ENCODE peak calls at places on chromosomes 13 and 19, in ten cellular contexts. Z, T, M, Y, G, R, V, F, S and U are unnamed samples.
A peak's percentile ranks its signal among the peaks of the same experiment; 100 is the strongest.

GRCh38 chr13:110499621-110500281 is 61.8 kb downstream of the RAB20 start:
- DNase-seq in Z (no peak), T (no peak), M (no peak), Y (no peak), G (no peak), R (no peak), V (no peak), F (no peak), S (no peak), U (no peak)

GRCh38 chr19:44850641-44851109 is 4.6 kb downstream of the NECTIN2 start:
- DNase-seq in Z (peak; percentile 62), T (no peak), M (no peak), Y (no peak), G (no peak), R (no peak), V (peak; percentile 66), F (no peak), S (no peak), U (no peak)

GRCh38 chr19:52176574-52176973 is 5.2 kb upstream of the ZNF836 start:
- DNase-seq in Z (peak; percentile 53), T (no peak), M (no peak), Y (no peak), G (no peak), R (no peak), V (no peak), F (no peak), S (no peak), U (no peak)

GRCh38 chr19:48854103-48854502 is 14.3 kb downstream of the PLEKHA4 start:
- DNase-seq in Z (no peak), T (no peak), M (no peak), Y (no peak), G (no peak), R (no peak), V (no peak), F (no peak), S (no peak), U (no peak)

GRCh38 chr13:98869408-98870090 is 108.3 kb downstream of the DOCK9 start:
- DNase-seq in Z (peak; percentile 29), T (no peak), M (no peak), Y (no peak), G (no peak), R (no peak), V (no peak), F (no peak), S (no peak), U (no peak)

GRCh38 chr19:2533686-2534085 is 57.8 kb downstream of the GADD45B start:
- DNase-seq in Z (no peak), T (no peak), M (no peak), Y (no peak), G (no peak), R (no peak), V (no peak), F (no peak), S (no peak), U (no peak)

GRCh38 chr19:1453525-1454371 is 3.8 kb downstream of the APC2 start:
- DNase-seq in Z (no peak), T (no peak), M (no peak), Y (no peak), G (no peak), R (no peak), V (no peak), F (no peak), S (no peak), U (no peak)

GRCh38 chr13:114128624-114129522 is 3.5 kb downstream of the RASA3 start:
- DNase-seq in Z (peak; percentile 67), T (no peak), M (no peak), Y (peak; percentile 81), G (no peak), R (no peak), V (peak; percentile 87), F (peak; percentile 79), S (peak; percentile 93), U (peak; percentile 90)

GRCh38 chr19:48842744-48843162 is 6.5 kb upstream of the HSD17B14 start:
- DNase-seq in Z (no peak), T (no peak), M (peak; percentile 75), Y (no peak), G (no peak), R (no peak), V (no peak), F (peak; percentile 34), S (no peak), U (no peak)

GRCh38 chr13:60733933-60734332 is 336.9 kb downstream of the TDRD3 start:
- DNase-seq in Z (no peak), T (no peak), M (no peak), Y (no peak), G (no peak), R (no peak), V (no peak), F (no peak), S (no peak), U (no peak)

GRCh38 chr13:76667551-76667950 is 218.7 kb downstream of the KCTD12 start:
- DNase-seq in Z (no peak), T (no peak), M (no peak), Y (no peak), G (no peak), R (no peak), V (no peak), F (no peak), S (no peak), U (no peak)

GRCh38 chr19:14101003-14101545 is 10.5 kb upstream of the SAMD1 start:
- DNase-seq in Z (no peak), T (no peak), M (no peak), Y (no peak), G (no peak), R (no peak), V (no peak), F (no peak), S (no peak), U (no peak)

GRCh38 chr19:13006431-13007281 is 11.4 kb downstream of the NFIX start:
- DNase-seq in Z (peak; percentile 54), T (no peak), M (no peak), Y (no peak), G (no peak), R (no peak), V (peak; percentile 88), F (no peak), S (no peak), U (peak; percentile 75)

GRCh38 chr19:38557205-38557799 is 60.5 kb downstream of the MAP4K1 start:
- DNase-seq in Z (peak; percentile 29), T (no peak), M (no peak), Y (peak; percentile 85), G (no peak), R (no peak), V (no peak), F (peak; percentile 63), S (no peak), U (no peak)

GRCh38 chr13:44574466-44574855 is 1.7 kb downstream of the TSC22D1 start:
- DNase-seq in Z (no peak), T (no peak), M (no peak), Y (no peak), G (no peak), R (no peak), V (no peak), F (no peak), S (no peak), U (no peak)

DNA sequence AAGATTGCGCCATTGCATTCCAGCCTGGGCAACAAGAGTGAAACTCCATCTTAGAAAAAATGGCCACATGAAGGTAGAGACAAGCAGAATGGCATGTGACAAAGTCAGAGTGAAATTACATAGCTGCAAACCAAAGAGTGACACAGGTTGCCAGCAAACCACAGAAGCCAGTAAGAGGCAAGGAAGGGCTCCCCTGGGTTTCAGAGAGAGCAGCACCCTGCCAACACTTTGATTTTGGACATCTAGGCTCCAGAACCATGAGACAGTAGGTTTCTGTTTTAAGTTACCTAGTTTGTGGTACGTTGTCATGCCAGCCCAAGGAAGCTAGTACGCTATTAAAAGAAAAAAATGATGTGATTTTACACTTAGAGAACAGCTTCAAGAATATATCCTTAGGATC is 1.9 kb downstream of the NLRP4 start:
- DNase-seq in Z (no peak), T (no peak), M (no peak), Y (peak; percentile 31), G (no peak), R (no peak), V (no peak), F (no peak), S (no peak), U (no peak)
- TF ChIP-seq POLR2A in Z (no peak), T (no peak), M (no peak), Y (no peak), G (no peak), R (no peak), V (no peak), F (no peak), S (no peak), U (no peak)

DNA sequence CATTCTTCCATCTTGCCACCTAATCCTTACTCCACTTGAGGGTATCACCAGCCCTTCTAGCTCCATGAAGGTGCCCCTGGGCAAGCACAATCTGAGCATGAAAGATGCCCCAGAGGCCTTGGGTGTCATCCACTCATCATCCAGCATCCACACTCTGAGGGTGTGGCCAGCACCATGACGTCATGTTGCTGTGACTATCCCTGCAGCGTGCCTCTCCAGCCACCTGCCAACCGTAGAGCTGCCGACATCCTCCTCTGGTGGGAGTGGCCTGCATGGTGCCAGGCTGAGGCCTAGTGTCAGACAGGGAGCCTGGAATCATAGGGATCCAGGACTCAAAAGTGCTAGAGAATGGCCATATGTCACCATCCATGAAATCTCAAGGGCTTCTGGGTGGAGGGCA is 3.1 kb upstream of the KLK3 start:
- DNase-seq in Z (no peak), T (no peak), M (no peak), Y (no peak), G (no peak), R (no peak), V (no peak), F (no peak), S (no peak), U (no peak)
- TF ChIP-seq POLR2AphosphoS5 in Z (no peak), T (no peak), M (no peak), Y (no peak), G (no peak), R (no peak), V (no peak), F (no peak), S (no peak), U (no peak)

GRCh38 chr19:55940306-55940705 is 7.3 kb upstream of the NLRP8 start:
- DNase-seq in Z (no peak), T (no peak), M (no peak), Y (no peak), G (peak; percentile 34), R (no peak), V (no peak), F (no peak), S (no peak), U (no peak)

GRCh38 chr19:55935206-55935605 is 3.1 kb upstream of the NLRP13 start:
- DNase-seq in Z (no peak), T (no peak), M (no peak), Y (no peak), G (peak; percentile 88), R (peak; percentile 37), V (no peak), F (no peak), S (no peak), U (no peak)

GRCh38 chr19:55939206-55939605 is 7.1 kb upstream of the NLRP13 start:
- DNase-seq in Z (no peak), T (no peak), M (no peak), Y (no peak), G (peak; percentile 53), R (peak; percentile 28), V (no peak), F (no peak), S (no peak), U (no peak)
- TF ChIP-seq POLR2A in Z (no peak), T (no peak), M (no peak), Y (no peak), G (no peak), R (no peak), V (no peak), F (no peak), S (no peak), U (no peak)

GRCh38 chr13:86562876-86563275 is 763.7 kb upstream of the SLITRK6 start:
- DNase-seq in Z (no peak), T (no peak), M (no peak), Y (no peak), G (no peak), R (no peak), V (no peak), F (no peak), S (no peak), U (no peak)
- TF ChIP-seq POLR2AphosphoS5 in Z (no peak), T (no peak), M (no peak), Y (no peak), G (no peak), R (no peak), V (no peak), F (no peak), S (no peak), U (no peak)